ENCODE peak calls at places on chromosomes 16 and 17, in eight cellular contexts. O is spleen, L is stomach, V is esophagus muscularis mucosa, G is gastrocnemius medialis, A is prostate gland, Q is GM12891, B is A549. I is an unnamed sample.

GRCh38 chr17:64080174-64080618 is 49.7 kb downstream of the ERN1 start:
- DNase-seq in O (no peak), L (no peak), V (no peak), G (no peak), A (no peak), Q (no peak), B (no peak), I (no peak)

GRCh38 chr16:31472559-31473203 is 729 bp downstream of the TGFB1I1 start:
- DNase-seq in O (peak), L (peak), V (peak), G (peak), A (no peak), Q (peak), B (peak), I (peak)

GRCh38 chr17:62933986-62934385 is 32.0 kb upstream of the TANC2 start:
- DNase-seq in O (no peak), L (no peak), V (no peak), G (no peak), A (no peak), Q (no peak), B (no peak), I (no peak)

GRCh38 chr17:42775534-42776098 is 2.4 kb downstream of the VPS25 start:
- DNase-seq in O (peak), L (no peak), V (no peak), G (no peak), A (no peak), Q (no peak), B (no peak), I (no peak)

GRCh38 chr17:41710472-41711090 is 1.6 kb upstream of the GAST start:
- DNase-seq in O (no peak), L (no peak), V (no peak), G (no peak), A (no peak), Q (no peak), B (no peak), I (no peak)

GRCh38 chr17:77489898-77490265 is 349.1 kb downstream of the SEC14L1 start:
- DNase-seq in O (peak), L (peak), V (peak), G (peak), A (peak), Q (no peak), B (no peak), I (no peak)

GRCh38 chr17:65888649-65889048 is 303.3 kb downstream of the CEP112 start:
- DNase-seq in O (no peak), L (no peak), V (no peak), G (no peak), A (no peak), Q (no peak), B (no peak), I (no peak)

GRCh38 chr16:13931845-13932244 is 11.9 kb downstream of the ERCC4 start:
- DNase-seq in O (no peak), L (no peak), V (no peak), G (no peak), A (no peak), Q (no peak), B (no peak), I (peak)

GRCh38 chr17:77120866-77121265 is 19.9 kb upstream of the SEC14L1 start:
- DNase-seq in O (no peak), L (no peak), V (no peak), G (peak), A (no peak), Q (no peak), B (no peak), I (no peak)

GRCh38 chr17:73066148-73066884 is 26.2 kb downstream of the SLC39A11 start:
- DNase-seq in O (no peak), L (no peak), V (no peak), G (no peak), A (no peak), Q (no peak), B (no peak), I (no peak)

GRCh38 chr17:79160980-79161621 is 86.5 kb downstream of the ENGASE start:
- DNase-seq in O (no peak), L (no peak), V (no peak), G (no peak), A (no peak), Q (no peak), B (no peak), I (no peak)

GRCh38 chr16:81001330-81001729 is 5.4 kb downstream of the CMC2 start:
- DNase-seq in O (no peak), L (no peak), V (no peak), G (no peak), A (no peak), Q (no peak), B (no peak), I (no peak)

GRCh38 chr16:48384305-48384981 is 770 bp downstream of the SIAH1 start:
- DNase-seq in O (peak), L (peak), V (no peak), G (peak), A (no peak), Q (peak), B (peak), I (peak)

GRCh38 chr17:58741121-58741625 is 14.5 kb upstream of the PPM1E start:
- DNase-seq in O (no peak), L (no peak), V (no peak), G (no peak), A (no peak), Q (no peak), B (no peak), I (no peak)

GRCh38 chr16:12009462-12009861 is 32.9 kb downstream of the SNX29 start:
- DNase-seq in O (no peak), L (no peak), V (no peak), G (no peak), A (no peak), Q (no peak), B (no peak), I (no peak)

GRCh38 chr16:2529961-2530628 is 1.1 kb downstream of the CEMP1 start:
- DNase-seq in O (peak), L (no peak), V (no peak), G (no peak), A (no peak), Q (no peak), B (no peak), I (no peak)

GRCh38 chr17:38427160-38427949 is 909 bp upstream of the ARHGAP23 start:
- DNase-seq in O (no peak), L (no peak), V (no peak), G (no peak), A (no peak), Q (no peak), B (no peak), I (no peak)

GRCh38 chr17:19341641-19342610 is 20.6 kb downstream of the B9D1 start:
- DNase-seq in O (peak), L (no peak), V (no peak), G (no peak), A (no peak), Q (no peak), B (no peak), I (peak)

GRCh38 chr16:24139282-24139681 is 116.9 kb upstream of the CACNG3 start:
- DNase-seq in O (no peak), L (no peak), V (no peak), G (no peak), A (no peak), Q (no peak), B (no peak), I (no peak)

GRCh38 chr16:81470796-81471636 is 26.4 kb downstream of the CMIP start:
- DNase-seq in O (no peak), L (no peak), V (no peak), G (no peak), A (no peak), Q (no peak), B (no peak), I (no peak)

GRCh38 chr17:5585814-5586558 is 1.7 kb upstream of the NLRP1 start:
- DNase-seq in O (no peak), L (no peak), V (no peak), G (no peak), A (no peak), Q (no peak), B (no peak), I (no peak)

GRCh38 chr17:77832180-77832560 is 126.3 kb upstream of the TNRC6C start:
- DNase-seq in O (no peak), L (no peak), V (no peak), G (no peak), A (no peak), Q (no peak), B (no peak), I (no peak)

GRCh38 chr17:66304304-66305174 is 2.1 kb downstream of the PRKCA start:
- DNase-seq in O (no peak), L (no peak), V (no peak), G (no peak), A (no peak), Q (no peak), B (peak), I (no peak)

GRCh38 chr16:13507530-13507929 is 412.4 kb upstream of the ERCC4 start:
- DNase-seq in O (no peak), L (no peak), V (no peak), G (no peak), A (peak), Q (no peak), B (no peak), I (no peak)

GRCh38 chr16:75301804-75302203 is 50.4 kb upstream of the BCAR1 start:
- DNase-seq in O (no peak), L (no peak), V (no peak), G (no peak), A (no peak), Q (no peak), B (no peak), I (no peak)

DNA sequence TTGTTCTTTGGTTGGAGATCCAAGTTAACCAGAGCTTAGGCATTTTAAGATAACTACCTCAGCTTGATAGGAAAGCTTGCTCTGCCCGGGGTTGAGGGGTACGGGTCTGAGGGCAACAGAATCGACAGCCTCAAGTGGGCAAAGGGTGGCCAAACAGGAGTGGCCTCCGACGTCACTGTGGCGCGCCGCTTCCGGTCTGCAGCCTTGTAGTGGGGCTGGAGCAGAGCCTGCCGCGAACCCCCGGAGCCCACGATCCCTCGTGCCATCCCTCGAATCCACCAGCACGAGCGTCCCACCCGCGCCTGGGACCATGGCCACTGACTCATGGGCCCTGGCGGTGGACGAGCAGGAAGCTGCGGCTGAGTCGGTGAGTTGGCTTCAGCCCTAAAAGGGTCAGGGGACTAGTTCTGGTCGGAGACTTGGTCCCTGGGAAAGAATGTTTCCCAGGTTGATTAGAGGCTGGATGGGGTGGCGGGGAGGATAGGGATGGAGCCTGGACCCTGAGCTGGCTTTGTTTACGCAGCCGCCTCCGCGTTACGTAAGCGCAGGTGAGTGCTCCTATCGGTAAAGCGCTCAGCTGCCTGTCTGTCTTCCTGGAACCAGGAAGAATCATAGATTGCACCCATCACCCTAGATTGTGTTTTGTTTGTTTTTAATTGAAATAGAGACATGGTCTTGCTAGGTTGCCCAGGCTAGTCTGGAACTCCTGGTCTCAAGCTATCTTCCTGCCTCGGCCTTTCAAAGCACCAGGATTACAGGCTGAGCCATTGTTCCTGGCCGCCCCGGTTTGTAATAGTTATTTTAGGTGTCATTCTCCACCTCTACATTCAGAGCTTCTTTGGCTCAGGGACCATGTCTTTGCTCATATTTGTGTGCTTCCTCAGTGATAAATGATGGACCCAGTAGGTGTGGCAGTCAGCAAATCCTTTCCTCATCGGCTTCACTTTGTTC is at the start of gene DDX19B:
- DNase-seq in O (peak), L (peak), V (peak), G (peak), A (peak), Q (peak), B (peak), I (peak)
- TF ChIP-seq POLR2A in O (no peak), L (no peak), V (peak), G (peak), A (no peak), Q (peak), B (peak), I (peak)

GRCh38 chr17:2084129-2084765 is 29.3 kb downstream of the HIC1 start:
- DNase-seq in O (peak), L (no peak), V (no peak), G (peak), A (no peak), Q (no peak), B (no peak), I (peak)
- TF ChIP-seq POLR2A in O (no peak), L (no peak), V (no peak), G (peak), A (no peak), Q (no peak), B (no peak), I (no peak)

DNA sequence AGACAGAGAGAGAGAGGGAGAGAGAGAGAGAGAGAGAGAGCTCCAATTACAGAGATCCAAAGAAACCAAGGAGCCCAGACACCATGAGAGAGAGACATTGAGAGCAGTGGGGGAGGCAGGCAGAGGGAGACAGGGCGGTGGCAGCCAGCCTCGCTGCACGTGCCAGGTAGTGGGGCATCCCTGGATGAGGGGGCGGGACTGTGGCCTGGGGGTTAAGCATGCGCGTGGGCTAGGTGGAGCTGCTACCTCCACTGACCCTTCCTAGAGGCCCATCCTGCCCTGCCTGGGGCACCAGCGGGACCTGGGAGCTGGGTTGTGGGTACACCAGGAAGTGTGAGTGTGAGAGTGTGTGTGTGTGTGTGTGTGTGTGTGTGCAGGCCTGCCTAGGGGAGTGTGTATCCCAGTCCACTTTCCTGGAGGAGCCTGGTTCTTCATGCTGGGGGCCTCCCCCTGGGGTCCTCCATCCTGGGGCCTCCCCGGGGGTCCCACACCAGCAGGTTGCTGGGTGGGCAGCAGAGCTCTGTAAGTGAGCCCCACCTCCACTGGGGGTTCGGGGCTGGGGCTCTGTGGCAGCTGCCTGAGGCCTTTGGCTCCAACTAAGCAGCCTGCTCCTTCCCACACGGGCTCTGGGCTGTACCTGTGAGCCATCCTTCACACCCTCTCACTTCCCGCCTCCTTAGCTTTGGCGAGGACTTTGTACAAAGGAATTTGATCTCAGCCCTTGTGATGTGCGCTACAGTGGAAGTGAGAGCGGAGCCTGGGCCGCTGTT is 127.4 kb downstream of the IRF8 start:
- DNase-seq in O (no peak), L (no peak), V (no peak), G (no peak), A (no peak), Q (no peak), B (no peak), I (no peak)
- TF ChIP-seq POLR2A in O (no peak), L (no peak), V (no peak), G (no peak), A (no peak), Q (no peak), B (no peak), I (no peak)

DNA sequence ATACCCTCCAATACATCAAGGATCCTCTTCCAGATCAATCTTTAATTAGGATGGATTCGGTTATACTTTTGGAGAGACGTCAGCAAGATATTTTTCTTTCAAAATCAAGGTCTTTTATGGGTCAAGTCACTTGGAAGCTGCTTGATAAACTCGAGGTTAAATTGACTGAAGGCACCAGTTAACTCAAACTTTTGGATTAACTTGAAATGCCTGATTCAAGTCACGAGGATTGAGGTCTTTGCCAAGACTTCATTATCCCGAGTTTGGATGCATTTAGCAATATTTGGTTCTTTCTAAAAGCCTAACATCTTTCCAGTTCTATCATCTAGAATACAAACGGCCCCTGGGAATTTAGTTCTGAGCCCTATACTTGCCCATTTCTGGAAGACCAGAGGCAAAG is 82.9 kb downstream of the MYH11 start:
- DNase-seq in O (no peak), L (no peak), V (no peak), G (no peak), A (no peak), Q (no peak), B (no peak), I (no peak)
- TF ChIP-seq POLR2A in O (no peak), L (no peak), V (no peak), G (no peak), A (no peak), Q (no peak), B (no peak), I (no peak)

GRCh38 chr17:56482229-56482628 is 111.3 kb upstream of the NOG start:
- DNase-seq in O (no peak), L (no peak), V (no peak), G (no peak), A (no peak), Q (no peak), B (no peak), I (no peak)
- TF ChIP-seq POLR2A in O (no peak), L (no peak), V (no peak), G (no peak), A (no peak), Q (no peak), B (no peak), I (no peak)

GRCh38 chr17:74632597-74632996 is 9.1 kb upstream of the CD300E start:
- DNase-seq in O (no peak), L (no peak), V (no peak), G (no peak), A (no peak), Q (no peak), B (no peak), I (no peak)
- TF ChIP-seq POLR2A in O (no peak), L (no peak), V (no peak), G (no peak), A (no peak), Q (no peak), B (no peak), I (no peak)